ENCODE peak calls at places on chromosome 1, in nine cellular contexts. One of them, this sample, is unnamed.
A peak's percentile ranks its signal among the peaks of the same experiment; 100 is the strongest.

GRCh38 chr1:65027699-65028358 is 61.5 kb upstream of the JAK1 start:
- DNase-seq in Panc1: no peak
- DNase-seq in endodermal cell: no peak
- DNase-seq in Peyer's patch: no peak
- DNase-seq in HCT116: no peak
- DNase-seq in kidney epithelial cell: no peak
- DNase-seq in GM12865: no peak
- DNase-seq in adrenal gland: peak; percentile 69
- DNase-seq in body of pancreas: peak; percentile 85
- DNase-seq in this sample: no peak

GRCh38 chr1:4690951-4691675 is 36.7 kb downstream of the AJAP1 start:
- DNase-seq in Panc1: no peak
- DNase-seq in endodermal cell: no peak
- DNase-seq in Peyer's patch: no peak
- DNase-seq in HCT116: no peak
- DNase-seq in kidney epithelial cell: no peak
- DNase-seq in GM12865: no peak
- DNase-seq in adrenal gland: no peak
- DNase-seq in body of pancreas: no peak
- DNase-seq in this sample: no peak

GRCh38 chr1:77556045-77556444 is 126.4 kb downstream of the ZZZ3 start:
- DNase-seq in Panc1: no peak
- DNase-seq in endodermal cell: no peak
- DNase-seq in Peyer's patch: no peak
- DNase-seq in HCT116: no peak
- DNase-seq in kidney epithelial cell: no peak
- DNase-seq in GM12865: no peak
- DNase-seq in adrenal gland: no peak
- DNase-seq in body of pancreas: no peak
- DNase-seq in this sample: no peak

GRCh38 chr1:47725000-47725731 is 272.0 kb downstream of the TRABD2B start:
- DNase-seq in Panc1: no peak
- DNase-seq in endodermal cell: peak; percentile 91
- DNase-seq in Peyer's patch: no peak
- DNase-seq in HCT116: no peak
- DNase-seq in kidney epithelial cell: no peak
- DNase-seq in GM12865: no peak
- DNase-seq in adrenal gland: no peak
- DNase-seq in body of pancreas: peak; percentile 31
- DNase-seq in this sample: no peak

GRCh38 chr1:244273845-244274619 is 177.7 kb downstream of the ADSS2 start:
- DNase-seq in Panc1: no peak
- DNase-seq in endodermal cell: peak; percentile 57
- DNase-seq in Peyer's patch: peak; percentile 19
- DNase-seq in HCT116: peak; percentile 42
- DNase-seq in kidney epithelial cell: peak; percentile 59
- DNase-seq in GM12865: peak; percentile 34
- DNase-seq in adrenal gland: peak; percentile 65
- DNase-seq in body of pancreas: peak; percentile 33
- DNase-seq in this sample: peak; percentile 100

GRCh38 chr1:15347182-15347581 is 62.5 kb upstream of the EFHD2 start:
- DNase-seq in Panc1: no peak
- DNase-seq in endodermal cell: no peak
- DNase-seq in Peyer's patch: no peak
- DNase-seq in HCT116: no peak
- DNase-seq in kidney epithelial cell: no peak
- DNase-seq in GM12865: peak; percentile 20
- DNase-seq in adrenal gland: no peak
- DNase-seq in body of pancreas: no peak
- DNase-seq in this sample: no peak

GRCh38 chr1:232029297-232029696 is 402.7 kb downstream of the DISC1 start:
- DNase-seq in Panc1: no peak
- DNase-seq in endodermal cell: no peak
- DNase-seq in Peyer's patch: no peak
- DNase-seq in HCT116: no peak
- DNase-seq in kidney epithelial cell: no peak
- DNase-seq in GM12865: no peak
- DNase-seq in adrenal gland: no peak
- DNase-seq in body of pancreas: no peak
- DNase-seq in this sample: no peak

GRCh38 chr1:89995595-89996397 is 886 bp downstream of the ZNF326 start:
- DNase-seq in Panc1: no peak
- DNase-seq in endodermal cell: no peak
- DNase-seq in Peyer's patch: no peak
- DNase-seq in HCT116: no peak
- DNase-seq in kidney epithelial cell: no peak
- DNase-seq in GM12865: no peak
- DNase-seq in adrenal gland: no peak
- DNase-seq in body of pancreas: no peak
- DNase-seq in this sample: no peak

DNA sequence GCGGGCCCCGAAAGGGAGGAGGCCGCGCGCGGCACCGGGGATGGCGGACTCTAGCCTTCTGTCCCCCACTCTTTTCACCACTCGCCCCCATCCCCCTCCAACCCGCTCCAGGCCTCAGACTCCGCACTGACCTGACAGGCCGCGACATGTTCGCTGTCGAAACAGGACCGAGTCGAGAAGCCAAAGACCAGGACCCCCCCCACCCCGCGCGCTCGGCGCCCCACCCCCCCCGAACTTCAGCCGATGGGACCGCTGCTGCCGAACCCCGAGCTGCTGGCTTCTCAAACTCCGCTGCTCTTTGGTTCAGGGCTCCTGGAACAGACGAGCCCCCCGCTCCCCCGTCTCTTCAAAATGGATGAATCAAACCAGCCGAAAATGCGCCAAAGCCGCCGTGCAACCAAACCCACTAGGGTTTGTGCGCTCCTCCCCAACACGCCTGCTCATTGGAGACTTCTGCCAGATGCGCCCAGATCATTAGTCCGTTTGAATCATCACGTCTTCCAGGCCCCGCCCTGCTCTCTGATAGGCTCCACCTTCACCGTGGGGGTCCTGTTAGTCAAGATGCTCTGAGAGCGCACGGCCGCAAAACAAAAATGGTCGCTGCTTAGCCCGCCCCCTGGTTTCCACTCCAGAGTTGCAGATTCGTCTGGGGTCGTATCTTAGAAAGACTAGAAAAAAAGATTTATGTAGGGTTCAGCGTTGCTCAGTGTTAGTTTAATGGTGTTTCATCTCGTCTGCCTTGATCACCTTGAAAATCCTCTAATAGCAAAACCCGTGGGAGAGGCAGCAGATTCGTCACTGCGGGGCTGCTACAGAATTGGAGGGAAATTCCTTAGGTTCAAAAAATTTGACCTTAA is at the start of gene NUCKS1:
- DNase-seq in Panc1: peak; percentile 82
- DNase-seq in endodermal cell: peak; percentile 99
- DNase-seq in Peyer's patch: peak; percentile 99
- DNase-seq in HCT116: peak; percentile 98
- DNase-seq in kidney epithelial cell: peak; percentile 93
- DNase-seq in GM12865: peak; percentile 100
- DNase-seq in adrenal gland: peak; percentile 96
- DNase-seq in body of pancreas: peak; percentile 99
- DNase-seq in this sample: peak; percentile 99
- TF ChIP-seq CTCF in Panc1: no peak
- TF ChIP-seq CTCF in endodermal cell: peak; percentile 45
- TF ChIP-seq CTCF in Peyer's patch: peak; percentile 13
- TF ChIP-seq CTCF in HCT116: no peak
- TF ChIP-seq CTCF in kidney epithelial cell: no peak
- TF ChIP-seq CTCF in GM12865: no peak
- TF ChIP-seq CTCF in adrenal gland: no peak
- TF ChIP-seq CTCF in body of pancreas: no peak
- TF ChIP-seq CTCF in this sample: peak; percentile 3

GRCh38 chr1:237041795-237042466 is at the start of gene RYR2:
- DNase-seq in Panc1: no peak
- DNase-seq in endodermal cell: peak; percentile 92
- DNase-seq in Peyer's patch: no peak
- DNase-seq in HCT116: no peak
- DNase-seq in kidney epithelial cell: no peak
- DNase-seq in GM12865: no peak
- DNase-seq in adrenal gland: no peak
- DNase-seq in body of pancreas: peak; percentile 25
- DNase-seq in this sample: no peak

GRCh38 chr1:237045278-237046016 is 3.5 kb downstream of the RYR2 start:
- DNase-seq in Panc1: no peak
- DNase-seq in endodermal cell: peak; percentile 54
- DNase-seq in Peyer's patch: no peak
- DNase-seq in HCT116: no peak
- DNase-seq in kidney epithelial cell: no peak
- DNase-seq in GM12865: no peak
- DNase-seq in adrenal gland: no peak
- DNase-seq in body of pancreas: no peak
- DNase-seq in this sample: no peak

GRCh38 chr1:237042892-237043576 is 1.1 kb downstream of the RYR2 start:
- DNase-seq in Panc1: no peak
- DNase-seq in endodermal cell: peak; percentile 73
- DNase-seq in Peyer's patch: no peak
- DNase-seq in HCT116: no peak
- DNase-seq in kidney epithelial cell: no peak
- DNase-seq in GM12865: no peak
- DNase-seq in adrenal gland: no peak
- DNase-seq in body of pancreas: no peak
- DNase-seq in this sample: no peak

GRCh38 chr1:237042467-237042891 is 495 bp downstream of the RYR2 start:
- DNase-seq in Panc1: no peak
- DNase-seq in endodermal cell: peak; percentile 69
- DNase-seq in Peyer's patch: no peak
- DNase-seq in HCT116: no peak
- DNase-seq in kidney epithelial cell: no peak
- DNase-seq in GM12865: no peak
- DNase-seq in adrenal gland: no peak
- DNase-seq in body of pancreas: no peak
- DNase-seq in this sample: no peak

DNA sequence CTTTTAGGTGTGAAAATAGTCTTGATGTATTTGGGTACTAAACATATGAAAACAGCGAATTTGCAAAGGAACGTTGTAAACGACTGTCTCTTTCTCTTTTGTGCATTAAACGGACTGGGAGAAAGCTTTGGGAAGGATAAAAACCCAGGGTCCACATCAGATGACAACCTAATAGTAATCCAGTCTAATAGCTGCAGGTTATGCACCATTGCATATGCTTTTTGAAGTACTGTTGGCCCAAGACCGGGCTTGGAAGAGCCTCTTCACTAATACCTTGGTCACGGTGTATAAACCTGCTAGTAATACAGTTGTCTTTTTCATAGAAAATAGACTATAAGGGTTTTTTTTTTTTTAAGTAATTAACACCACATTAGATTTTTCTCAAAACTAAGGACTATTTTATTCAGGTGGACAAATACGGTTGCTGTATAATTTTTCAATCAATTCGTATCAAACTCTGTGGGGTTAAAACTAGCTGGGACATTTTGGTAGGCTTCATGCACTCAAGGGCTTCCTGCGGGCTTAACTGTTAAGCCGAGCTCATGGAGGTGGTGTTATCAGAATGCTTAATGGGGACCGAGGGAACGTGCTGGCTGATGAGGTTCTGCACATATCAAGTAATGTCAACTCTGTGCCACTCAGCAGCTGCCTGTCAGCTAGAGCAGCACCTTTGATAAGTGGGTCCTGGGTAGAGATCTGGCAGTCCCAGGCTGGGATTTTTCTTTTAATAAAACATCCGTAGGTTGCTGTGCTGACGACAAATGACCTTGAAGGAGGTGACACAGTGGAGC is 2.1 kb downstream of the RYR2 start:
- DNase-seq in Panc1: no peak
- DNase-seq in endodermal cell: peak; percentile 65
- DNase-seq in Peyer's patch: no peak
- DNase-seq in HCT116: no peak
- DNase-seq in kidney epithelial cell: no peak
- DNase-seq in GM12865: no peak
- DNase-seq in adrenal gland: no peak
- DNase-seq in body of pancreas: no peak
- DNase-seq in this sample: no peak
- H3K4me3 ChIP-seq in Panc1: no peak overlapping the region
- H3K4me3 ChIP-seq in endodermal cell: peak overlapping the region; percentile 81
- H3K4me3 ChIP-seq in Peyer's patch: no peak overlapping the region
- H3K4me3 ChIP-seq in HCT116: no peak overlapping the region
- H3K4me3 ChIP-seq in kidney epithelial cell: no peak overlapping the region
- H3K4me3 ChIP-seq in GM12865: no peak overlapping the region
- H3K4me3 ChIP-seq in adrenal gland: no peak overlapping the region
- H3K4me3 ChIP-seq in body of pancreas: no peak overlapping the region
- H3K4me3 ChIP-seq in this sample: no peak overlapping the region

DNA sequence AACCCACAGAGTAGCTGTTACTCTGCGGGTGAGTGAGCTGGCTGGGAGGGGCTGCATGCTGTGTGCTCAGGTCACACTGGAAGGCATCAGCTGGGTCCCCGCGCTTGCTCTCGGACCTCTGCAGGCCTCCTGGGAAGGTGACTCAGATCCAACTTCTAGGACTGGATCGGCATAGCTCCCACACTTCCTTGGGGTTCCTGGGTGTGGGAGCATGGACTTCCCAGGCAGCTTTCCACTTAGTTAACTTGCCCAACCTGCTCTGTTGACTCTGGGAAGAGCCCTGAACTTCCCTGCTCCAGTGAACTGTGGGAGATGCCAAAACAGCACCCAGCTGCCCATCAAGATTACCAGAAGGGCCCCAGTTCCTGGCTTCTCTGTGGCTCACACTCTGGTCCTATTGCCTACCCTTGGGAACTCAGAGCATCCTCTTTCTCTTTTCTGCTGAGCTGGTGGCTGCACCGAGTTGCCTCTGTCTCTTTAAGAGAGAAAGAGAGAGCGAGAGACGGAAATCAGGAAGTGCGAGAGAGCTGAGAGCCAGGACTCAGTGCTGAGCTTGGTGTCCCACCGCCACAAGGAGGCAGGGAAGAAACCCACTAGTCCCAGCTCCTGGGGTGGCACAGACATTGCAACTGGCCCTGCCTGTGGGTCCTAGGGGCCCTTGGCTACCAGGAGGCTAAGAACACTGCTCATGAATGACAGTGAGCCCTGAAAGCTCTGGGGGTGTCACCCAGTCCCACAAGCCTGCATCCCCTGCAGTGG is at the start of gene IKBKE:
- DNase-seq in Panc1: no peak
- DNase-seq in endodermal cell: peak; percentile 88
- DNase-seq in Peyer's patch: peak; percentile 73
- DNase-seq in HCT116: peak; percentile 23
- DNase-seq in kidney epithelial cell: no peak
- DNase-seq in GM12865: peak; percentile 82
- DNase-seq in adrenal gland: no peak
- DNase-seq in body of pancreas: peak; percentile 66
- DNase-seq in this sample: no peak
- TF ChIP-seq CTCF in Panc1: no peak
- TF ChIP-seq CTCF in endodermal cell: peak; percentile 61
- TF ChIP-seq CTCF in Peyer's patch: peak; percentile 11
- TF ChIP-seq CTCF in HCT116: peak; percentile 26
- TF ChIP-seq CTCF in kidney epithelial cell: peak; percentile 48
- TF ChIP-seq CTCF in GM12865: peak; percentile 16
- TF ChIP-seq CTCF in adrenal gland: no peak
- TF ChIP-seq CTCF in body of pancreas: no peak
- TF ChIP-seq CTCF in this sample: peak; percentile 46

DNA sequence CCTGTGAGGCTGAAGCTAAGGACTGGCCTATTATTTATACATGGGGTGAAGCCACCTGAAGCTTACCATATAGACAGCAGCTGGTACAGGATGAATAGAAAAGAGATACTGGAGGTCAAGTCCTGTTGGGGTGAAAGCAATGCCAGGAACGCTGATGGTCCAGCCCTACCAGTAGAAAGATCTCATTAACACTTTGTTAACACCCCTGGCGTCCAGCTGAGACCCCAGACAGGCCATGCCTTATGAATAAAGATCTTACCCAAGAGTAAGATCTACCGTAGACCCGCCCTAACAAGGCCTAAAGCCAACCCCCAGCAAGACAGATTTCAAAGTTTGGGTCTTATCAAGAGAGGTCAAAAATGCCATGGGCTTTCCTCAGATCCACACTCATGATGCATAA is 34.7 kb downstream of the ST3GAL3 start:
- DNase-seq in Panc1: no peak
- DNase-seq in endodermal cell: peak; percentile 64
- DNase-seq in Peyer's patch: no peak
- DNase-seq in HCT116: no peak
- DNase-seq in kidney epithelial cell: no peak
- DNase-seq in GM12865: no peak
- DNase-seq in adrenal gland: no peak
- DNase-seq in body of pancreas: no peak
- DNase-seq in this sample: no peak
- H3K4me3 ChIP-seq in Panc1: no peak overlapping the region
- H3K4me3 ChIP-seq in endodermal cell: no peak overlapping the region
- H3K4me3 ChIP-seq in Peyer's patch: no peak overlapping the region
- H3K4me3 ChIP-seq in HCT116: no peak overlapping the region
- H3K4me3 ChIP-seq in kidney epithelial cell: no peak overlapping the region
- H3K4me3 ChIP-seq in GM12865: no peak overlapping the region
- H3K4me3 ChIP-seq in adrenal gland: no peak overlapping the region
- H3K4me3 ChIP-seq in body of pancreas: no peak overlapping the region
- H3K4me3 ChIP-seq in this sample: no peak overlapping the region

This sample was measured in astrocyte of the cerebellum.